ENCODE peak calls at places on chromosomes 1 and 21, in four cellular contexts. One of them, this sample, is unnamed.

GRCh38 chr1:174174461-174175329 is 15.4 kb downstream of the RABGAP1L start:
- DNase-seq in EL: no peak
- DNase-seq in activated CD4-positive, alpha-beta T cell treated with anti-CD3 and anti-CD28 coated beads, Interleukin-2, amount 10 ng/mL, durations not matched to agents 7 days and 5 days: no peak
- DNase-seq in GM10248: no peak
- DNase-seq in this sample: no peak

GRCh38 chr1:117653732-117654484 is 48.1 kb downstream of the TENT5C start:
- DNase-seq in EL: no peak
- DNase-seq in activated CD4-positive, alpha-beta T cell treated with anti-CD3 and anti-CD28 coated beads, Interleukin-2, amount 10 ng/mL, durations not matched to agents 7 days and 5 days: peak
- DNase-seq in GM10248: no peak
- DNase-seq in this sample: no peak

GRCh38 chr1:6445062-6445763 is 20.6 kb downstream of the ESPN start:
- DNase-seq in EL: peak
- DNase-seq in activated CD4-positive, alpha-beta T cell treated with anti-CD3 and anti-CD28 coated beads, Interleukin-2, amount 10 ng/mL, durations not matched to agents 7 days and 5 days: peak
- DNase-seq in GM10248: no peak
- DNase-seq in this sample: peak

GRCh38 chr1:37485902-37486679 is 11.7 kb downstream of the ZC3H12A start:
- DNase-seq in EL: no peak
- DNase-seq in activated CD4-positive, alpha-beta T cell treated with anti-CD3 and anti-CD28 coated beads, Interleukin-2, amount 10 ng/mL, durations not matched to agents 7 days and 5 days: no peak
- DNase-seq in GM10248: no peak
- DNase-seq in this sample: peak

GRCh38 chr1:194813109-194813508 is 1626.7 kb upstream of the B3GALT2 start:
- DNase-seq in EL: no peak
- DNase-seq in activated CD4-positive, alpha-beta T cell treated with anti-CD3 and anti-CD28 coated beads, Interleukin-2, amount 10 ng/mL, durations not matched to agents 7 days and 5 days: no peak
- DNase-seq in GM10248: no peak
- DNase-seq in this sample: no peak

GRCh38 chr1:2251363-2251762 is 23.2 kb downstream of the SKI start:
- DNase-seq in EL: no peak
- DNase-seq in activated CD4-positive, alpha-beta T cell treated with anti-CD3 and anti-CD28 coated beads, Interleukin-2, amount 10 ng/mL, durations not matched to agents 7 days and 5 days: no peak
- DNase-seq in GM10248: no peak
- DNase-seq in this sample: no peak

GRCh38 chr1:17861685-17862084 is 106.6 kb downstream of the ACTL8 start:
- DNase-seq in EL: peak
- DNase-seq in activated CD4-positive, alpha-beta T cell treated with anti-CD3 and anti-CD28 coated beads, Interleukin-2, amount 10 ng/mL, durations not matched to agents 7 days and 5 days: no peak
- DNase-seq in GM10248: no peak
- DNase-seq in this sample: no peak

GRCh38 chr1:175089319-175089718 is 21.7 kb downstream of the TNN start:
- DNase-seq in EL: no peak
- DNase-seq in activated CD4-positive, alpha-beta T cell treated with anti-CD3 and anti-CD28 coated beads, Interleukin-2, amount 10 ng/mL, durations not matched to agents 7 days and 5 days: no peak
- DNase-seq in GM10248: no peak
- DNase-seq in this sample: no peak

GRCh38 chr21:45529785-45530422 is 12.3 kb downstream of the SLC19A1 start:
- DNase-seq in EL: no peak
- DNase-seq in activated CD4-positive, alpha-beta T cell treated with anti-CD3 and anti-CD28 coated beads, Interleukin-2, amount 10 ng/mL, durations not matched to agents 7 days and 5 days: no peak
- DNase-seq in GM10248: no peak
- DNase-seq in this sample: no peak

GRCh38 chr1:227729881-227730629 is 5.0 kb downstream of the JMJD4 start:
- DNase-seq in EL: peak
- DNase-seq in activated CD4-positive, alpha-beta T cell treated with anti-CD3 and anti-CD28 coated beads, Interleukin-2, amount 10 ng/mL, durations not matched to agents 7 days and 5 days: peak
- DNase-seq in GM10248: peak
- DNase-seq in this sample: peak

GRCh38 chr1:18746981-18747380 is 112.5 kb downstream of the TAS1R2 start:
- DNase-seq in EL: no peak
- DNase-seq in activated CD4-positive, alpha-beta T cell treated with anti-CD3 and anti-CD28 coated beads, Interleukin-2, amount 10 ng/mL, durations not matched to agents 7 days and 5 days: no peak
- DNase-seq in GM10248: no peak
- DNase-seq in this sample: no peak

GRCh38 chr1:38052750-38053415 is 6.3 kb upstream of the POU3F1 start:
- DNase-seq in EL: no peak
- DNase-seq in activated CD4-positive, alpha-beta T cell treated with anti-CD3 and anti-CD28 coated beads, Interleukin-2, amount 10 ng/mL, durations not matched to agents 7 days and 5 days: no peak
- DNase-seq in GM10248: peak
- DNase-seq in this sample: no peak